ENCODE peak calls at places on chromosomes 12 and 14, in eight cellular contexts. One of them, this sample, is unnamed.

GRCh38 chr12:54588110-54588831 is at the start of gene PPP1R1A:
- DNase-seq in HepG2: no peak
- DNase-seq in stomach: peak; percentile 51
- DNase-seq in H1: no peak
- DNase-seq in sigmoid colon: no peak
- DNase-seq in vagina: no peak
- DNase-seq in suprapubic skin: no peak
- DNase-seq in spleen: no peak
- DNase-seq in this sample: peak; percentile 12

GRCh38 chr14:20934148-20934762 is 21.0 kb upstream of the RNASE2 start:
- DNase-seq in spleen: peak; percentile 78
- DNase-seq in suprapubic skin: no peak
- DNase-seq in HepG2: no peak
- DNase-seq in sigmoid colon: no peak
- DNase-seq in vagina: no peak
- DNase-seq in stomach: peak; percentile 36
- DNase-seq in H1: peak; percentile 54
- DNase-seq in this sample: peak; percentile 8

GRCh38 chr12:55743131-55743921 is 404 bp downstream of the GDF11 start:
- DNase-seq in sigmoid colon: peak; percentile 85
- DNase-seq in spleen: peak; percentile 91
- DNase-seq in suprapubic skin: peak; percentile 85
- DNase-seq in vagina: no peak
- DNase-seq in H1: no peak
- DNase-seq in stomach: peak; percentile 60
- DNase-seq in HepG2: no peak
- DNase-seq in this sample: peak; percentile 65

GRCh38 chr12:57460457-57461325 is 1.1 kb downstream of the GLI1 start:
- DNase-seq in suprapubic skin: no peak
- DNase-seq in spleen: peak; percentile 84
- DNase-seq in sigmoid colon: no peak
- DNase-seq in HepG2: no peak
- DNase-seq in H1: no peak
- DNase-seq in vagina: no peak
- DNase-seq in stomach: no peak
- DNase-seq in this sample: no peak

GRCh38 chr14:61213116-61213720 is 67.9 kb downstream of the TMEM30B start:
- DNase-seq in H1: no peak
- DNase-seq in spleen: no peak
- DNase-seq in sigmoid colon: no peak
- DNase-seq in vagina: no peak
- DNase-seq in HepG2: no peak
- DNase-seq in stomach: no peak
- DNase-seq in suprapubic skin: no peak
- DNase-seq in this sample: no peak

GRCh38 chr12:24746021-24746671 is 202.8 kb downstream of the BCAT1 start:
- DNase-seq in vagina: no peak
- DNase-seq in spleen: no peak
- DNase-seq in H1: no peak
- DNase-seq in sigmoid colon: no peak
- DNase-seq in stomach: no peak
- DNase-seq in suprapubic skin: no peak
- DNase-seq in HepG2: no peak
- DNase-seq in this sample: no peak

GRCh38 chr14:57136669-57137068 is 132.0 kb downstream of the EXOC5 start:
- DNase-seq in sigmoid colon: peak; percentile 63
- DNase-seq in H1: no peak
- DNase-seq in spleen: no peak
- DNase-seq in suprapubic skin: no peak
- DNase-seq in HepG2: no peak
- DNase-seq in stomach: no peak
- DNase-seq in vagina: no peak
- DNase-seq in this sample: no peak

GRCh38 chr12:119668315-119668651 is 350 bp downstream of the PRKAB1 start:
- DNase-seq in vagina: no peak
- DNase-seq in HepG2: no peak
- DNase-seq in H1: no peak
- DNase-seq in suprapubic skin: no peak
- DNase-seq in stomach: no peak
- DNase-seq in sigmoid colon: no peak
- DNase-seq in spleen: no peak
- DNase-seq in this sample: no peak

GRCh38 chr14:28651148-28651547 is 115.4 kb upstream of the FOXG1 start:
- DNase-seq in H1: no peak
- DNase-seq in stomach: no peak
- DNase-seq in vagina: no peak
- DNase-seq in suprapubic skin: no peak
- DNase-seq in HepG2: no peak
- DNase-seq in spleen: no peak
- DNase-seq in sigmoid colon: no peak
- DNase-seq in this sample: no peak

GRCh38 chr12:45994736-45995135 is 4.4 kb upstream of the SCAF11 start:
- DNase-seq in stomach: no peak
- DNase-seq in spleen: no peak
- DNase-seq in suprapubic skin: no peak
- DNase-seq in sigmoid colon: no peak
- DNase-seq in H1: no peak
- DNase-seq in vagina: no peak
- DNase-seq in HepG2: peak; percentile 60
- DNase-seq in this sample: no peak

GRCh38 chr14:80095623-80096022 is 115.7 kb downstream of the DIO2 start:
- DNase-seq in stomach: no peak
- DNase-seq in spleen: no peak
- DNase-seq in sigmoid colon: no peak
- DNase-seq in suprapubic skin: no peak
- DNase-seq in vagina: no peak
- DNase-seq in HepG2: no peak
- DNase-seq in H1: no peak
- DNase-seq in this sample: no peak

GRCh38 chr12:45076417-45077031 is 25.6 kb upstream of the DBX2 start:
- DNase-seq in vagina: no peak
- DNase-seq in stomach: no peak
- DNase-seq in spleen: no peak
- DNase-seq in sigmoid colon: no peak
- DNase-seq in HepG2: no peak
- DNase-seq in H1: peak; percentile 25
- DNase-seq in suprapubic skin: no peak
- DNase-seq in this sample: no peak

GRCh38 chr12:116528067-116528466 is 31.1 kb upstream of the MAP1LC3B2 start:
- DNase-seq in sigmoid colon: no peak
- DNase-seq in H1: no peak
- DNase-seq in HepG2: no peak
- DNase-seq in vagina: no peak
- DNase-seq in stomach: no peak
- DNase-seq in suprapubic skin: no peak
- DNase-seq in spleen: no peak
- DNase-seq in this sample: no peak

GRCh38 chr14:21874167-21874566 is 200.5 kb upstream of the OR4E1 start:
- DNase-seq in sigmoid colon: no peak
- DNase-seq in suprapubic skin: no peak
- DNase-seq in vagina: no peak
- DNase-seq in spleen: no peak
- DNase-seq in HepG2: no peak
- DNase-seq in stomach: no peak
- DNase-seq in H1: no peak
- DNase-seq in this sample: no peak

GRCh38 chr12:130456375-130457199 is 118.9 kb downstream of the PIWIL1 start:
- DNase-seq in H1: no peak
- DNase-seq in stomach: peak; percentile 68
- DNase-seq in spleen: no peak
- DNase-seq in suprapubic skin: no peak
- DNase-seq in sigmoid colon: no peak
- DNase-seq in HepG2: no peak
- DNase-seq in vagina: no peak
- DNase-seq in this sample: no peak

GRCh38 chr14:100108042-100108825 is 43.0 kb downstream of the EVL start:
- DNase-seq in suprapubic skin: peak; percentile 92
- DNase-seq in sigmoid colon: peak; percentile 88
- DNase-seq in HepG2: peak; percentile 55
- DNase-seq in vagina: no peak
- DNase-seq in stomach: peak; percentile 88
- DNase-seq in spleen: peak; percentile 94
- DNase-seq in H1: peak; percentile 72
- DNase-seq in this sample: peak; percentile 89

GRCh38 chr12:96208346-96208745 is 14.2 kb downstream of the ELK3 start:
- DNase-seq in stomach: no peak
- DNase-seq in HepG2: no peak
- DNase-seq in spleen: no peak
- DNase-seq in suprapubic skin: no peak
- DNase-seq in vagina: no peak
- DNase-seq in H1: no peak
- DNase-seq in sigmoid colon: no peak
- DNase-seq in this sample: no peak

DNA sequence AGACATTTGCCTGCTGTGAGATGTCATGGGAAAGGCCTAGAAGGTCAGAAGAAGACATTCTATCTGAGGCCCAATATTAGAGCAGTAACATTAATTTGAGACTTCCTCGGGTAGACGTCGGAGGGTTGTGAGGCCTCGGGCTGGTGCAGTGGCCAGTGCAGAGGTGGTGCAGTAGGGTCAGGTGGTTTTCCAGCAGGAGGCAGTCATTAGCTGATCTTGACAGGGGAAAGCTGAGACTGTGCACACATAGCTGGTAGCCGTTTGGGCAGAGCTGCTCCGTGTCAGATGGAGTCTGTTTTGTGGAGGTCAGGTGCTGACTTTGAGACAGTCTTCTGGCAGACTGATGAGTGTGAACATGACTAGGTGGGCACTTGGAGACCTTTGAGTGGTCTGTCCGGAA is 65.7 kb upstream of the ASPG start:
- DNase-seq in stomach: no peak
- DNase-seq in vagina: no peak
- DNase-seq in spleen: no peak
- DNase-seq in suprapubic skin: no peak
- DNase-seq in sigmoid colon: no peak
- DNase-seq in HepG2: no peak
- DNase-seq in H1: no peak
- DNase-seq in this sample: no peak
- TF ChIP-seq CTCF in stomach: no peak
- TF ChIP-seq CTCF in vagina: no peak
- TF ChIP-seq CTCF in spleen: no peak
- TF ChIP-seq CTCF in suprapubic skin: no peak
- TF ChIP-seq CTCF in sigmoid colon: no peak
- TF ChIP-seq CTCF in HepG2: no peak
- TF ChIP-seq CTCF in H1: peak; percentile 37
- TF ChIP-seq CTCF in this sample: no peak

DNA sequence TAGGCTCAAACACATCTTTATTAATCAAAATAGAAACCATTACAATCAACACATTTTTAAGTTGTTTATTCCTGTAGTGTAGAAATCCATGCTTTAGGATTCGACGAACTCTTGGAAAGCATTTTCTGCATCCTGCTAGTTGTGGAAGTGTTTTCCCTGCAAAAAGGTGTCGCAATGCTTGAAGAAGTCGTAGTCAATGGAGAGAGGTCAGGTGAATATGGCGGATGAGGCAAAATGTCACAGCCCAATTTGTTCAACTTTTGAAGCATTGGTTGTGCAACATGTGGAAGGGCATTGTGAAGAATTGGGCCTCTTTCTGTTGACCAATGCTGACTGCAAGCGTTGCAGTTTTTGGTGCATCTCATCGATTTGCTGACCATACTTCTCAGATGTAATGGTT is 4.2 kb upstream of the ARID4A start:
- DNase-seq in vagina: no peak
- DNase-seq in stomach: no peak
- DNase-seq in spleen: no peak
- DNase-seq in H1: no peak
- DNase-seq in suprapubic skin: no peak
- DNase-seq in sigmoid colon: no peak
- DNase-seq in HepG2: no peak
- DNase-seq in this sample: no peak
- TF ChIP-seq POLR2AphosphoS5 in vagina: no peak
- TF ChIP-seq POLR2AphosphoS5 in stomach: no peak
- TF ChIP-seq POLR2AphosphoS5 in spleen: no peak
- TF ChIP-seq POLR2AphosphoS5 in H1: no peak
- TF ChIP-seq POLR2AphosphoS5 in suprapubic skin: no peak
- TF ChIP-seq POLR2AphosphoS5 in sigmoid colon: no peak
- TF ChIP-seq POLR2AphosphoS5 in HepG2: no peak
- TF ChIP-seq POLR2AphosphoS5 in this sample: no peak

DNA sequence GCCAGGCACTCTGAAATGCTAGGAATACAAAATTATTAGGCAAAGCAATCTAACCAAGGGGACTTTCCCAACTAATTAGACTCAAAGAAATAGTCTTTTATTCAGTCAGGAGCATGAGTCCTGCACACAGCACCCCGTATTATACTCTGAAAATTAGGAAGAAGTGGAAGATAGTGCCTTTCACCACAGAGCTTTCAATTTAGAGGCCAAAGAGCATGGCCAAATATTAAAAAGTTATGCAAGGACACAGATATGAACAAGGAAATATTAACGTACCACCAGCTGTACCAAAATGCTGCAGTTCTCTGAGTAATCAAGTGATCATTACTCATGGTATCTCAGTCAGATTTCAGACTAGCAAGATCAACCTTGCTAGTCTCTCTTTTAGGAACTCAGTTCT is 22.6 kb upstream of the MDM2 start:
- DNase-seq in stomach: no peak
- DNase-seq in H1: no peak
- DNase-seq in vagina: no peak
- DNase-seq in sigmoid colon: no peak
- DNase-seq in suprapubic skin: no peak
- DNase-seq in spleen: no peak
- DNase-seq in HepG2: no peak
- DNase-seq in this sample: no peak
- TF ChIP-seq POLR2A in stomach: no peak
- TF ChIP-seq POLR2A in H1: no peak
- TF ChIP-seq POLR2A in vagina: no peak
- TF ChIP-seq POLR2A in sigmoid colon: no peak
- TF ChIP-seq POLR2A in suprapubic skin: no peak
- TF ChIP-seq POLR2A in spleen: no peak
- TF ChIP-seq POLR2A in HepG2: no peak
- TF ChIP-seq POLR2A in this sample: no peak

GRCh38 chr12:113959096-113959495 is 7.0 kb downstream of the RBM19 start:
- DNase-seq in spleen: no peak
- DNase-seq in H1: no peak
- DNase-seq in vagina: no peak
- DNase-seq in suprapubic skin: no peak
- DNase-seq in stomach: no peak
- DNase-seq in sigmoid colon: no peak
- DNase-seq in HepG2: no peak
- DNase-seq in this sample: no peak

GRCh38 chr12:113958108-113958507 is 8.0 kb downstream of the RBM19 start:
- DNase-seq in vagina: no peak
- DNase-seq in spleen: no peak
- DNase-seq in stomach: no peak
- DNase-seq in HepG2: no peak
- DNase-seq in suprapubic skin: no peak
- DNase-seq in H1: no peak
- DNase-seq in sigmoid colon: no peak
- DNase-seq in this sample: no peak

GRCh38 chr12:113957627-113958026 is 8.5 kb downstream of the RBM19 start:
- DNase-seq in vagina: no peak
- DNase-seq in HepG2: no peak
- DNase-seq in sigmoid colon: no peak
- DNase-seq in spleen: no peak
- DNase-seq in stomach: no peak
- DNase-seq in H1: no peak
- DNase-seq in suprapubic skin: no peak
- DNase-seq in this sample: no peak

GRCh38 chr12:113954547-113954946 is 11.6 kb downstream of the RBM19 start:
- DNase-seq in H1: no peak
- DNase-seq in stomach: no peak
- DNase-seq in vagina: no peak
- DNase-seq in spleen: no peak
- DNase-seq in sigmoid colon: no peak
- DNase-seq in suprapubic skin: no peak
- DNase-seq in HepG2: no peak
- DNase-seq in this sample: no peak

GRCh38 chr12:113955109-113955970 is 10.8 kb downstream of the RBM19 start:
- DNase-seq in spleen: no peak
- DNase-seq in sigmoid colon: no peak
- DNase-seq in HepG2: peak; percentile 49
- DNase-seq in stomach: peak; percentile 30
- DNase-seq in suprapubic skin: no peak
- DNase-seq in H1: no peak
- DNase-seq in vagina: no peak
- DNase-seq in this sample: peak; percentile 22
- TF ChIP-seq CTCF in spleen: no peak
- TF ChIP-seq CTCF in sigmoid colon: no peak
- TF ChIP-seq CTCF in HepG2: peak; percentile 67
- TF ChIP-seq CTCF in stomach: no peak
- TF ChIP-seq CTCF in suprapubic skin: no peak
- TF ChIP-seq CTCF in H1: peak; percentile 87
- TF ChIP-seq CTCF in vagina: no peak
- TF ChIP-seq CTCF in this sample: peak; percentile 38

This sample was measured in transverse colon.